ENCODE peak calls at places on chromosomes 3 and 15, in seven cellular contexts. G, N, W, S, V, A and I are unnamed samples. For H3K27me3, the result is how much of the 10 kb centered on the place peaks cover.

GRCh38 chr3:106610362-106610997 is 741.7 kb upstream of the CBLB start:
- DNase-seq in G (no peak), N (peak), W (no peak), S (no peak), V (no peak), A (no peak), I (no peak)

GRCh38 chr3:151901282-151901945 is 28.0 kb downstream of the SUCNR1 start:
- DNase-seq in G (no peak), N (peak), W (no peak), S (no peak), V (no peak), A (no peak), I (no peak)

GRCh38 chr3:185677146-185677829 is 91.2 kb downstream of the SENP2 start:
- DNase-seq in G (no peak), N (peak), W (peak), S (no peak), V (peak), A (peak), I (no peak)

GRCh38 chr3:164221297-164221696 is 857.0 kb downstream of the SI start:
- DNase-seq in G (no peak), N (no peak), W (no peak), S (no peak), V (no peak), A (no peak), I (no peak)

GRCh38 chr15:75727851-75728715 is 15.4 kb upstream of the CSPG4 start:
- DNase-seq in G (no peak), N (peak), W (peak), S (peak), V (peak), A (peak), I (no peak)

GRCh38 chr15:74497584-74497983 is 36.6 kb upstream of the UBL7 start:
- DNase-seq in G (no peak), N (peak), W (no peak), S (no peak), V (peak), A (no peak), I (no peak)

GRCh38 chr15:26877842-26878241 is 11.0 kb downstream of the GABRA5 start:
- DNase-seq in G (no peak), N (no peak), W (no peak), S (no peak), V (no peak), A (no peak), I (no peak)

GRCh38 chr3:69200384-69201068 is 78.1 kb upstream of the LMOD3 start:
- DNase-seq in G (peak), N (peak), W (no peak), S (peak), V (no peak), A (peak), I (no peak)

GRCh38 chr15:79329186-79329611 is 18.3 kb downstream of the TMED3 start:
- DNase-seq in G (no peak), N (peak), W (no peak), S (no peak), V (peak), A (no peak), I (no peak)

GRCh38 chr3:39664931-39665330 is 144.5 kb upstream of the MYRIP start:
- DNase-seq in G (no peak), N (no peak), W (no peak), S (no peak), V (no peak), A (no peak), I (no peak)

GRCh38 chr3:63908776-63909175 is 3.4 kb downstream of the SCAANT1 start:
- DNase-seq in G (no peak), N (no peak), W (no peak), S (no peak), V (no peak), A (no peak), I (no peak)

GRCh38 chr3:47159153-47159552 is 4.8 kb downstream of the SETD2 start:
- DNase-seq in G (no peak), N (no peak), W (no peak), S (no peak), V (no peak), A (no peak), I (no peak)

GRCh38 chr15:65338366-65338765 is 33.9 kb downstream of the RNU5B-1 start:
- DNase-seq in G (no peak), N (no peak), W (no peak), S (no peak), V (no peak), A (no peak), I (no peak)

DNA sequence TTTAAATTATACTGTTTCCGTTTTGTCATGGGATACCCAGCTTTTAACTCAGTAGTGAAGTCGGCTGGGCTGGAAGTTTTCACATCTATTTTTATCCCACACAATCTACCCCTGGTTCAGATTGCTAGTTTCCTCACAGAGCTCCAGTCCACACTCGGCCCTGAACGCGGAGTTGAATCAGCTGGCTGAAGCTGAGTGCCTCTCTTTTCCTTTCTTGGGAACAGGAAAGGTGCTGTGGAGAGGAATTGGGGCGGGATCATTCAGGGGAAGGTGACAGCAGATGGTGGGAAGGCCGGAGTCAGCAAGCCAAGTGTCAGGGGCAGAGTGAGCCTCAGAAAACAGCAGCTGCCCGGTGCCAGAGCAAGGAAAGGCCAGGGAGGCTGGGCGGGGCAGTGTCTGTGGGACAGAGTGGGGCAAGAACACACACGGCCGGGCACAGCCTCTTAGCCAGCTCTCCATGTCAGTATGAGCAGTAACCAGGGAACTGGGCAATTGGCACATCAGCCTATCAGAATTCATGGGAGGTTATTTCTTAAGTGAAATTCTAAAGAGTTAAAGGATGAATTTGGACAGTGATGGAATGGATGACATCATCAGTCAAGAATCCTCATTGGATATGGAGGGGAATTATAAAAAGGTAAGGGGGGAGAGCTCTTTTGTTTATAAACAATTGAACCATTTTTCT is 135.7 kb upstream of the IL12A start:
- DNase-seq in G (no peak), N (peak), W (no peak), S (peak), V (peak), A (peak), I (peak)
- H3K4me3 ChIP-seq in G (peak), N (no peak), W (no peak), S (no peak), V (peak), A (peak), I (no peak)

GRCh38 chr3:11735638-11736037 is 91.9 kb upstream of the VGLL4 start:
- DNase-seq in G (no peak), N (no peak), W (no peak), S (no peak), V (no peak), A (no peak), I (no peak)
- TF ChIP-seq CTCF in G (no peak), N (peak), W (no peak), S (no peak), V (no peak), A (no peak), I (no peak)

GRCh38 chr3:161272524-161272923 is 51.4 kb downstream of the NMD3 start:
- DNase-seq in G (no peak), N (peak), W (no peak), S (no peak), V (no peak), A (no peak), I (no peak)

GRCh38 chr3:161270991-161271390 is 49.9 kb downstream of the NMD3 start:
- DNase-seq in G (no peak), N (no peak), W (no peak), S (no peak), V (no peak), A (no peak), I (no peak)

GRCh38 chr3:161268601-161269000 is 47.5 kb downstream of the NMD3 start:
- DNase-seq in G (no peak), N (peak), W (no peak), S (no peak), V (no peak), A (no peak), I (no peak)

GRCh38 chr3:161273589-161274218 is 52.6 kb downstream of the NMD3 start:
- DNase-seq in G (no peak), N (peak), W (peak), S (no peak), V (peak), A (peak), I (no peak)

GRCh38 chr3:161271646-161272045 is 50.5 kb downstream of the NMD3 start:
- DNase-seq in G (no peak), N (no peak), W (no peak), S (no peak), V (no peak), A (no peak), I (no peak)
- H3K27me3 ChIP-seq in G (under half), N (under half), W (under half), S (under half), V (under half), A (under half), I (under half)

GRCh38 chr15:47587938-47588817 is 129.1 kb upstream of the SEMA6D start:
- DNase-seq in G (no peak), N (no peak), W (no peak), S (no peak), V (no peak), A (no peak), I (no peak)

GRCh38 chr15:47582283-47582682 is 135.0 kb upstream of the SEMA6D start:
- DNase-seq in G (no peak), N (no peak), W (no peak), S (no peak), V (no peak), A (no peak), I (no peak)

GRCh38 chr15:47588968-47589367 is 128.3 kb upstream of the SEMA6D start:
- DNase-seq in G (no peak), N (no peak), W (no peak), S (no peak), V (peak), A (no peak), I (no peak)

DNA sequence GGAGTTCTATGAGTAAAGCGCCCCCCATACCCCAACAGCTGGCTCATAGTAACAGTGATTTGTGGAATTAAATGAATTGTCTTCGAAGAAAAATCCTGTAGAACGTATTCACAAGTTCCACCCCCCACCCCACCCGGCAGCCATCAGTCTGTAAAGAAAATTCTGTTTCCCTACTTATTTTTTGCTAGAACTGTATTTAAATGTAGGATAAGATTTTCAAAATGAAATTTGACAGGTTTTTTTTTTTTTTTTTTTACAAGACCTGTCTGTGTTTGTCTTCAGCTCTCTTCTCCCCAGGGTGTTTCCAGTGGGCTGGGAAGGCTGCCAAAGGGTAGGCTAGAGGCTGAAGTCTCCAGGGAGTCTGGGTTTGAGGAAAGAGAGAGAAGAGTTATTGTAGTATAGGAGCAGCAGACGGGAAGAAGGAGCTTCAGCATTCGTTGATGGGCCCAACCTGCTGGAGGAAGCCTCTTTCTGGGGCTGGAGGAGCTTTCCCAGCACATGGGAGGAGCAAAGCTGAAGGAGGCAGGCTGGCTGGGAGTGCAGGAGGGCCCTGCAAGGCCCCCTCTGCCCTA is 130.6 kb upstream of the SEMA6D start:
- DNase-seq in G (no peak), N (peak), W (no peak), S (no peak), V (peak), A (no peak), I (no peak)
- H3K4me3 ChIP-seq in G (no peak), N (no peak), W (no peak), S (no peak), V (no peak), A (no peak), I (no peak)

GRCh38 chr15:32033186-32033890 is 3.0 kb downstream of the CHRNA7 start:
- DNase-seq in G (no peak), N (no peak), W (no peak), S (no peak), V (no peak), A (no peak), I (no peak)

GRCh38 chr15:32028921-32029320 is 1.4 kb upstream of the CHRNA7 start:
- DNase-seq in G (no peak), N (no peak), W (no peak), S (no peak), V (peak), A (peak), I (no peak)

GRCh38 chr15:32029409-32029861 is 880 bp upstream of the CHRNA7 start:
- DNase-seq in G (peak), N (no peak), W (no peak), S (no peak), V (peak), A (peak), I (no peak)

GRCh38 chr15:32029862-32030781 is at the start of gene CHRNA7:
- DNase-seq in G (peak), N (peak), W (peak), S (no peak), V (peak), A (peak), I (peak)

DNA sequence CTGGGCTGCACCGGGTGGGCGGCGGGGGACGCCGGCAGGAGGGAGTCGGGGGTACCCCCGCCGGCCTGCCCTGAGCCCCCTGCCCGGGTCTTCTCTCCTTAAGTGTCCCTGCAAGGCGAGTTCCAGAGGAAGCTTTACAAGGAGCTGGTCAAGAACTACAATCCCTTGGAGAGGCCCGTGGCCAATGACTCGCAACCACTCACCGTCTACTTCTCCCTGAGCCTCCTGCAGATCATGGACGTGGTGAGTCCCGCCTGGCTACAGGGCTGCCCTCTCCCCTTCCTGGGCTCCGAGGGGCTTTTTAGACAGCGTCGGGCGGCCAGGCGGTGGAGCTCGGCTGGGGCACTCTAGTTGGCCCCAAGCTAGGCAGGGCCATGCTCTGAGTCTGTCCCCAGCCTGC is 480 bp downstream of the CHRNA7 start:
- DNase-seq in G (no peak), N (no peak), W (no peak), S (no peak), V (peak), A (peak), I (no peak)
- TF ChIP-seq CTCF in G (no peak), N (no peak), W (no peak), S (no peak), V (no peak), A (no peak), I (no peak)

GRCh38 chr3:101148001-101148400 is 154.8 kb upstream of the ABI3BP start:
- DNase-seq in G (no peak), N (no peak), W (no peak), S (no peak), V (no peak), A (no peak), I (no peak)
- H3K27me3 ChIP-seq in G (under half), N (under half), W (under half), S (under half), V (under half), A (under half), I (under half)

DNA sequence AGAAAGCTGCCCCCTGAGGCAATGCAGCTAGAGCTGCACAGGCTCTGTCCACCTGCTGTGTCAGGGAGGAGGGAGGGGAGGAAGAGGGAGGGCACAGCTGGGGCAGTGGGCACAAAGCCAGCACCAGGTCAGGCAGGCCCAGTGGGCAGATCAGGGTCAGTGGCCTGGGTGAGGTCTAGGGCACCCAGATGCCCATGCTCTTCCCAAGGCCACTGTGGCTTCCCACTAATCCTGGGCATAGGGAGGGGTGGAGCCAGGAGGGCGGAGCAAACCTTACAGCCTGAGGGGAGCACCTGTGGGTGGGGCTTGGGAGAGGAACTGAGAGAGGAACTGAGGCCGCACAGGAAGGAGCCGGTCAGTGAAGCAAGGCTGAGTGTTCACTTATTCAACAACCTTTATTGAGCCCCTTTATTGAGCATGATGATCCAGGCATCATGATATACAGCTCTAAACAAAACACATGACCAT is 55.1 kb downstream of the RHCG start:
- DNase-seq in G (no peak), N (peak), W (no peak), S (no peak), V (no peak), A (no peak), I (no peak)
- H3K4me3 ChIP-seq in G (no peak), N (no peak), W (no peak), S (no peak), V (no peak), A (no peak), I (no peak)

DNA sequence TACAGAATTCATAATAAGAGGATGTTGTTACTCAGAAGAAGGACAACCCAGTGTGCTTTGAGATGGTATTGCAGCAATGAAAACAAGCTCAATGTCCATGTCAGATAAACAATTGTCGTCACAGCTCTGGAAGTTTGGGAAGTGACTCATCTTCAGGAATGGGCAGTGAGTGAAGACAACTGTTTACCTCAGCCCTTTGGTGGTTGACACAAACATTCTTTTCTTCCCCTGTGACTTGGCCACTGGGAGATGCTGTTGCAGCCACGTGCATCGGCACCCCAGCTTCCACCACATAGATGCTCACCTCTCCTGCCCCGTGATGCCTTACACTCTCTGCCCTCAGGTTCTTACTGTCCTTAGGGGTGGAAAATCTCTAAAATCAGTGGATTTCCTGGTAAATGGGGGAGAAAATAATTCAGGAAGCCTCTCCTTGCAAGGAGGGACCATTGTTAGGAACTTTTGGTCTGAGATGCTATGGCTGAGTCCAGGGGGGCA is 114.1 kb upstream of the GALNT15 start:
- DNase-seq in G (peak), N (peak), W (peak), S (peak), V (no peak), A (no peak), I (no peak)
- TF ChIP-seq CTCF in G (no peak), N (peak), W (peak), S (no peak), V (no peak), A (peak), I (no peak)

DNA sequence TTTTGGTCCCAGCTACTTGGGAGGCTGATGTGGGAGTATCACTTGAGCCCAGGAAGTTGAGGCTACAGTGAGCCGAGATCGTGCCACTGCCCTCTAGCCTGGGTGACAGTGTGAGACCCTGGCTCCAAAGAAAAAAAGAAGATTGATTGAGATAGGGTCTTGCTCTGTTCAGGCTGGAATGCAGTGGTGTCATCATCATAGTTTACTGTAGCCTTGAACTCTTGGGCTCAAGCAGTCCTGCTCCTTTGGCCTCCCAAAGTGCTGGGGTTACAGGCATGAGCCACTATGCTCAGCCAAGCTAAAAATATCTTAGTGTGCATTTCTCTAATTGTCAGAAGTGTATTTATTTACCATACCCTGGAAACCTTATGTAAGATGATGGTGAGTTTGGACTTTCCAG is 43.9 kb downstream of the IGF1R start:
- DNase-seq in G (no peak), N (no peak), W (no peak), S (no peak), V (no peak), A (no peak), I (no peak)
- H3K27me3 ChIP-seq in G (under half), N (under half), W (under half), S (under half), V (under half), A (under half), I (under half)

DNA sequence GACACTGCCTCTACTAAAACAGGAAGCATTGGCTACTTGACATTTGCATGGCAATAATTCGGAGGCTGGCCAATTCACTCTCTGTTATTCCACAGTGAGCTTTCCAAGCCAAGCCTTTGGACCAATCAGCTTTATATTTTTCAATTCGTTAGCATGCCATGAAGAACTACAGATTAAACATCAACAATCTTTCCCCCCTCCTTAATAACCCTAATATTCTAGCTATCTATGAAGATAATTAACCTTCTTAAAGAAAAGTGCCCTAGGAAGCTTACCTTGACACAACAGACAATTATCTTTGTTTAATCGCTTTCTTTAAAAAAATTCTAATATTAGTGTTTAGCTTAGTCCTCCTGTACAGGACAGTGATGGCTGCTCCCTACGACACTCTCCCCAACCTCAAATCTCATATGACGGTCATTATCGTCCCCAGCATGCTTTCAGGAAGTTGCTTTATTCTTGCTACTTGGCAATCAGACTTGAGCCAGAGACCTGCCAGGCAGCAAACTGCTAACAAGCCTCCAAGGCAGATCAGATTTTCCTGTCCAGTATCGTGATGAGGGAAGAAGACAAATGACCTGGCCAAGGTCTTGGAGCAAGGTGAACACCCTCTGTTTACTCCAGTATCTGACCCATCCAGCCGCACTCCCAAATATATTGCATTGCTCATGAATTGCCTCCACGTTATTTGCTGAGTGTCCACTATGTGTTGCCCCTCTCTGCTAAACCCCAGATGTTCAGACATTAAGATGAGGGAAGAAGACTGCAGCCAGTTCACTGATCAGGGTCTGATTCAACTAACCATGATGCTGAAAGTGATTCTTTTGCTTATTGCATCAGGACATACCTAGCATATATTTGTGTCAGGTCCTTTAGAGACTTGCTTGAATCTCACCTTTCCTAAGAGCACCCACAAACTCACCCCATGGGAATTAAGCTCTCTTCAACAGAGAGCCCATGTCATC is 68.1 kb upstream of the LPP start:
- DNase-seq in G (no peak), N (no peak), W (no peak), S (no peak), V (no peak), A (no peak), I (no peak)
- H3K4me3 ChIP-seq in G (no peak), N (no peak), W (no peak), S (no peak), V (no peak), A (no peak), I (no peak)